ENCODE peak calls at places on chromosomes 2 and 18, in seven cellular contexts. P is breast epithelium, S is spleen, W is sigmoid colon, K is stomach, Q is transverse colon, L is prostate gland. R is an unnamed sample. For H3K4me1, the result is how much of the 10 kb centered on the place peaks cover.

GRCh38 chr2:197500503-197501179 is 462 bp downstream of the HSPE1 start:
- DNase-seq in P (no peak), S (no peak), W (no peak), K (no peak), Q (no peak), L (peak), R (no peak)

GRCh38 chr2:30113617-30114293 is 33.1 kb upstream of the YPEL5 start:
- DNase-seq in P (no peak), S (no peak), W (no peak), K (no peak), Q (no peak), L (no peak), R (no peak)

GRCh38 chr2:25257032-25257455 is 84.7 kb downstream of the DNMT3A start:
- DNase-seq in P (no peak), S (no peak), W (peak), K (no peak), Q (no peak), L (no peak), R (no peak)

GRCh38 chr2:23524261-23524706 is 139.3 kb downstream of the KLHL29 start:
- DNase-seq in P (no peak), S (no peak), W (peak), K (no peak), Q (no peak), L (peak), R (no peak)

GRCh38 chr2:120622886-120623753 is 112.5 kb upstream of the GLI2 start:
- DNase-seq in P (no peak), S (peak), W (peak), K (no peak), Q (no peak), L (no peak), R (no peak)

GRCh38 chr18:49447810-49448745 is 12.4 kb downstream of the DYM start:
- DNase-seq in P (no peak), S (no peak), W (no peak), K (no peak), Q (peak), L (peak), R (no peak)

GRCh38 chr18:23038712-23039111 is 96.6 kb upstream of the CABLES1 start:
- DNase-seq in P (no peak), S (no peak), W (no peak), K (no peak), Q (no peak), L (no peak), R (no peak)

GRCh38 chr2:62568983-62569837 is 63.2 kb upstream of the TMEM17 start:
- DNase-seq in P (no peak), S (no peak), W (no peak), K (no peak), Q (no peak), L (no peak), R (no peak)

GRCh38 chr2:218014706-218015685 is 12.2 kb upstream of the TNS1 start:
- DNase-seq in P (no peak), S (no peak), W (no peak), K (no peak), Q (no peak), L (no peak), R (no peak)

GRCh38 chr18:13696961-13697360 is 29.4 kb downstream of the FAM210A start:
- DNase-seq in P (no peak), S (no peak), W (no peak), K (no peak), Q (no peak), L (no peak), R (no peak)

GRCh38 chr2:172943992-172944793 is 131.5 kb upstream of the MAP3K20 start:
- DNase-seq in P (no peak), S (no peak), W (no peak), K (no peak), Q (no peak), L (no peak), R (no peak)

GRCh38 chr2:67455219-67456142 is 58.3 kb downstream of the ETAA1 start:
- DNase-seq in P (no peak), S (no peak), W (no peak), K (no peak), Q (no peak), L (no peak), R (no peak)

GRCh38 chr18:27599202-27599829 is 414.2 kb upstream of the CHST9 start:
- DNase-seq in P (no peak), S (no peak), W (no peak), K (peak), Q (peak), L (peak), R (no peak)

GRCh38 chr2:197926673-197927072 is 122.3 kb downstream of the PLCL1 start:
- DNase-seq in P (no peak), S (no peak), W (no peak), K (no peak), Q (no peak), L (no peak), R (no peak)

GRCh38 chr2:8520791-8521344 is 161.0 kb upstream of the ID2 start:
- DNase-seq in P (no peak), S (no peak), W (no peak), K (no peak), Q (no peak), L (no peak), R (no peak)

GRCh38 chr2:28583899-28584553 is 88.2 kb downstream of the PLB1 start:
- DNase-seq in P (no peak), S (no peak), W (peak), K (peak), Q (peak), L (no peak), R (no peak)

GRCh38 chr2:135175177-135175576 is 123.1 kb downstream of the RAB3GAP1 start:
- DNase-seq in P (no peak), S (no peak), W (no peak), K (no peak), Q (no peak), L (no peak), R (no peak)

GRCh38 chr2:24182507-24182906 is 7.7 kb downstream of the FAM228A start:
- DNase-seq in P (no peak), S (no peak), W (no peak), K (no peak), Q (no peak), L (no peak), R (no peak)

GRCh38 chr2:27356056-27356381 is 545 bp downstream of the GTF3C2 start:
- DNase-seq in P (no peak), S (peak), W (peak), K (peak), Q (peak), L (no peak), R (peak)

GRCh38 chr2:137133231-137133630 is 367.9 kb downstream of the THSD7B start:
- DNase-seq in P (no peak), S (no peak), W (no peak), K (no peak), Q (no peak), L (no peak), R (no peak)

GRCh38 chr2:205188516-205189138 is 493.7 kb upstream of the NRP2 start:
- DNase-seq in P (no peak), S (no peak), W (peak), K (no peak), Q (peak), L (no peak), R (no peak)

GRCh38 chr18:72041313-72042032 is 502.7 kb downstream of the CBLN2 start:
- DNase-seq in P (no peak), S (no peak), W (no peak), K (no peak), Q (no peak), L (no peak), R (no peak)

GRCh38 chr18:6873352-6873751 is 143.8 kb downstream of the ARHGAP28 start:
- DNase-seq in P (no peak), S (no peak), W (no peak), K (no peak), Q (no peak), L (no peak), R (no peak)

GRCh38 chr2:240143801-240144648 is 3.6 kb upstream of the OTOS start:
- DNase-seq in P (peak), S (peak), W (peak), K (peak), Q (peak), L (peak), R (peak)

GRCh38 chr2:170206246-170206645 is 28.3 kb downstream of the MYO3B start:
- DNase-seq in P (no peak), S (no peak), W (no peak), K (no peak), Q (no peak), L (no peak), R (no peak)

GRCh38 chr2:23530121-23530908 is 145.3 kb downstream of the KLHL29 start:
- DNase-seq in P (no peak), S (no peak), W (no peak), K (no peak), Q (no peak), L (no peak), R (no peak)

GRCh38 chr18:35456181-35456850 is 41.4 kb downstream of the INO80C start:
- DNase-seq in P (no peak), S (no peak), W (no peak), K (no peak), Q (peak), L (no peak), R (no peak)

GRCh38 chr2:55418512-55419235 is 982 bp downstream of the CCDC88A start:
- DNase-seq in P (no peak), S (no peak), W (no peak), K (no peak), Q (no peak), L (no peak), R (no peak)

GRCh38 chr2:190533968-190534309 is 583 bp downstream of the NEMP2 start:
- DNase-seq in P (no peak), S (peak), W (no peak), K (no peak), Q (no peak), L (no peak), R (peak)

GRCh38 chr18:79664525-79665125 is 15.0 kb upstream of the CTDP1 start:
- DNase-seq in P (no peak), S (no peak), W (no peak), K (no peak), Q (no peak), L (no peak), R (no peak)

GRCh38 chr2:181876614-181877063 is 14.9 kb upstream of the ITPRID2 start:
- DNase-seq in P (no peak), S (no peak), W (no peak), K (no peak), Q (peak), L (no peak), R (no peak)

GRCh38 chr2:181483876-181484275 is 26.7 kb downstream of the ITGA4 start:
- DNase-seq in P (no peak), S (no peak), W (no peak), K (no peak), Q (no peak), L (no peak), R (no peak)

GRCh38 chr2:99615247-99615771 is 125.5 kb upstream of the REV1 start:
- DNase-seq in P (no peak), S (no peak), W (no peak), K (no peak), Q (no peak), L (no peak), R (no peak)

GRCh38 chr2:204177977-204178522 is 241.5 kb downstream of the ICOS start:
- DNase-seq in P (no peak), S (peak), W (no peak), K (peak), Q (peak), L (peak), R (peak)

GRCh38 chr2:195683174-195683573 is 26.1 kb downstream of the SLC39A10 start:
- DNase-seq in P (no peak), S (no peak), W (no peak), K (no peak), Q (no peak), L (no peak), R (no peak)

GRCh38 chr2:219057709-219058540 is 2.8 kb downstream of the IHH start:
- DNase-seq in P (no peak), S (peak), W (peak), K (peak), Q (peak), L (peak), R (peak)

GRCh38 chr2:129748250-129748649 is 231.2 kb upstream of the RAB6C start:
- DNase-seq in P (no peak), S (peak), W (no peak), K (no peak), Q (no peak), L (no peak), R (peak)

DNA sequence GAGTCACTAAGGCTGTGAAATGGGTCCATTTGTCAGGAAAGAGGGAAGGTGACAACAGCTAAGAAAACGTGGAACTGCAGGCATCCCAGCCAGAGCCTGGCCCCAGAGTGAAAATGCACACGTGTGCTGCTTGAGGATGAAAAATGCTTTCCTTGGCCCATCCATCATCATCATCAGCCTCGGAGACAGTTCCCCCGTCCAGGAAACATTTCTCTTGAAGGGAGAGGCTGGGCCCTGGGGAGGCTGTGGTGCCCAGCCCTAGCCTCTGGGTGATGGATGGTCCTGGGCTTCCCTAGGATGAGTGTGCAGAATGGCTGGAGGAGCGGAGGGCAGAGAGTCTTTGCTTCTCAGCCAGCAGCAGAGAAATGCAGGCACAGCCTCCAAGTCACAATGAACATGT is 164.1 kb downstream of the RDH14 start:
- DNase-seq in P (no peak), S (no peak), W (no peak), K (no peak), Q (no peak), L (no peak), R (no peak)
- TF ChIP-seq POLR2AphosphoS5 in P (no peak), S (no peak), W (no peak), K (no peak), Q (no peak), L (no peak), R (no peak)

GRCh38 chr18:41059126-41059415 is 896.0 kb upstream of the PIK3C3 start:
- DNase-seq in P (no peak), S (no peak), W (no peak), K (no peak), Q (no peak), L (no peak), R (no peak)

GRCh38 chr18:41060967-41061366 is 894.1 kb upstream of the PIK3C3 start:
- DNase-seq in P (no peak), S (no peak), W (no peak), K (no peak), Q (no peak), L (no peak), R (no peak)

GRCh38 chr18:41069166-41069565 is 885.9 kb upstream of the PIK3C3 start:
- DNase-seq in P (no peak), S (no peak), W (no peak), K (no peak), Q (no peak), L (no peak), R (no peak)

GRCh38 chr18:41064916-41065315 is 890.1 kb upstream of the PIK3C3 start:
- DNase-seq in P (no peak), S (no peak), W (no peak), K (no peak), Q (no peak), L (no peak), R (no peak)
- H3K4me1 ChIP-seq in P (under half), S (under half), W (under half), K (under half), Q (under half), L (under half), R (under half)

DNA sequence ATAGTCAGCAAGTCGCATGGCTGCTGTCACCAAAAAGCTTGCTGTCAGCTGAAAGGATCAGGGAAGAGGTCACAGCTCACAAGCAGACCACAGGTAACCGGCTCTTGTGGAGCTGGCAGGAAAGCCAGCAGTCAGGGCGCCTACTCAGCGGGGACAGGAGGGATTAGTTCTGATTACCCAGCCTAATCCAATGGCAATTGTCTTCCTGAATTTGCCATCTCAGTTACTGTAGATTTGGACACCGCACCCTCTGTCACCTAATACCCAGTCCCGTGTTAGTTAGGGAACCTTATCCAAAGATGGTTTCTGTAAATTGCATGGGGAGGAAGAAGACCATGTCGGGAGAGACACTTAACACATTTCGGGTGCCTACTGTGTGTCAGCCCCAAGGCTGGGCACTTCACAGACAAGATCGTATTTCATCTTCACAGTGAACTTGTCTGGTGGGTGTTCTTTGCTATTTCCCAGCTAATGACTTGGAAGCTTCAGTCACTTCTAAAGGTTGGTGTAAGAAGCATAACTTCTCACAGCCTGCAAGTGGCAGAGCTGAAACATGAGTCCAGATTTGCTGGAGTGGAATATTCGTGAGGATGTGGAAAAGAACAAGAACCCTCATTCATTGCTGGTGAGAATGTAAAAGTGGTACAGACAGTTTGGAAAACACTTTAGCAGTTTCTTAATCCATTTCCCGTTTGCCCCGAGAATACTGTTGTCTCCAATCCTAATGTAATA is 9.9 kb downstream of the ALPK2 start:
- DNase-seq in P (no peak), S (no peak), W (no peak), K (no peak), Q (no peak), L (no peak), R (no peak)
- TF ChIP-seq POLR2AphosphoS5 in P (no peak), S (no peak), W (no peak), K (no peak), Q (no peak), L (no peak), R (no peak)

DNA sequence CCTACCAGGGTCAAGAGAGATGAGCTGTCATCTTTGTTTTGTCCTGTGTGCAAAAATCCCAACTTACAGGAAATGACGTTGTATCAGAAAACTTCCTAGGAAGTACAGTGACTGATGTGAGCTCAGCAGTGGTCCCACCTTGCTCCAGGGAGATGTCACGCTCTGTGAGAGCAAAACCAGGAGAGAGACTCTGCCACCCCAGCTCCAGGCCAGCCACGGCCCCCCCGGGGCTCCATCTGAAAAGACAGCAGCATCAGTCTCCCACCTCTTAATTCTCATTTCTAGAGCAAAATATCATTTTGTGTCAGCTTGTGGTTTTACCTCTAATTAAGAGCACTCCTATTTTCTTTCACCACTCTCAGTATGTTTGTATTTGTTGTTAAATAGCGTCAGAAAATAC is 57.5 kb downstream of the MYL12B start:
- DNase-seq in P (no peak), S (no peak), W (no peak), K (no peak), Q (no peak), L (no peak), R (no peak)
- H3K4me1 ChIP-seq in P (under half), S (under half), W (under half), K (under half), Q (under half), L (under half), R (under half)

GRCh38 chr2:20421336-20421987 is 25.4 kb upstream of the RHOB start:
- DNase-seq in P (no peak), S (no peak), W (no peak), K (no peak), Q (peak), L (no peak), R (no peak)

GRCh38 chr2:20422679-20423271 is 24.1 kb upstream of the RHOB start:
- DNase-seq in P (no peak), S (no peak), W (peak), K (no peak), Q (peak), L (no peak), R (peak)

GRCh38 chr2:20423847-20424246 is 23.0 kb upstream of the RHOB start:
- DNase-seq in P (no peak), S (no peak), W (no peak), K (no peak), Q (peak), L (no peak), R (peak)

GRCh38 chr2:20423376-20423775 is 23.5 kb upstream of the RHOB start:
- DNase-seq in P (no peak), S (no peak), W (no peak), K (no peak), Q (peak), L (no peak), R (no peak)

DNA sequence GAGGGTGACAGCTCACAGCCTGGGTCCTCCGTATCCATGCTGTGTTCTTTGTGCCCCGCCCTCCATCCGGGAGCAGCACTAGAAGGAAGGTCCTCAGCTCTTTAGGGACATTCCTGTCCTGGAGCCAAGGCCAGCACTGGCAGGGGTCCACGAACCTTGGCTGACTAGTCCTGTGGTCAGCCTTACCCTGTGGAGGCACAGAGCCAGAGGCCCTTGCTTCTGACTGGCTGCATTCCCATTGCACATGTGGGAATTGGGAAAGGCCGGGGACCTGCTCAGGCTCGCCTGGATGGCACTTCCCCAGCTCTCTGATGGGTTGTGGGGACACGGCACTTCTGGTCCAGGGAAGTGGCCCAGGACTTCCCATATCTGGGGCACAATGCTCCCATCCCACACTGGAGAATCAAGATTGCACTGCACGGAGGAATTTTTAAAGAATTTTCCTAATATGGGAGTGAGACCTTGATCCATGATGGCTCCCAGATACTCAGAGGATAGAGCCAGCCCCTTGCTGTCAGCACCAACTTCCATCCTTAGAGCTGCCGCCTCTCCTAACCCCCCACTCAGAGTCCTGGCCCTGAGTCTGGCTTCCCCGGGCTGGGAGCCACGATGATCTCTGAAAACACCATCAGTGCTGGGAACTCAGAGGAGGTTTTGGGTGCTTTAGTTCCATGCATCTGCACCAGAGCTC is 24.7 kb upstream of the RHOB start:
- DNase-seq in P (peak), S (peak), W (peak), K (peak), Q (peak), L (peak), R (peak)
- TF ChIP-seq POLR2AphosphoS5 in P (peak), S (peak), W (peak), K (peak), Q (peak), L (peak), R (peak)

DNA sequence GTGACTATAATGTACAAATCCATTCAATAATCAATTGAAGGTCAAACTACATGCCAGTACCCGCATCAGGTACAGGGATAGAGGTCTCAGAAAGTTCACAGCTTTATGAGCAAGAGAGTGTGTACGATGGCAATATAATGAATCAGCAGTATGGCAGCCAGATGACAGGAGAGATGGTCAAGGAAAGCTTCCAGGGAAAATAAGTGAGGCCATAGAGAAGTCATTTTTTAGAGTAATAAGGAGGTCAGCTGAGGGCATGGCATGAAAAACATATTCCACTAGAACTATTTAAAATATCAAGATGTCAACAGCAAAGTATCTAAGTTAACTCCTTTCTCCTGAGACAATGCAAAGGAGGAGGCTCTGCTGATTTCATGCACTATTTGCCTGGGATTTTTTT is 108.0 kb downstream of the SLC8A1 start:
- DNase-seq in P (no peak), S (no peak), W (no peak), K (no peak), Q (no peak), L (no peak), R (no peak)
- H3K4me1 ChIP-seq in P (under half), S (under half), W (half or more), K (under half), Q (under half), L (under half), R (under half)

R was measured in upper lobe of left lung.